ENCODE peak calls at places on chromosomes 7 and 10, in ten cellular contexts. A is heart right ventricle, H is WTC11, M is cardiac fibroblast, J is NB4, U is Caco-2, P is transverse colon, B is MM.1S, Q is cardiac muscle cell, X is fibroblast of pulmonary artery. I is an unnamed sample.

GRCh38 chr7:134637441-134637840 is 9.2 kb upstream of the BPGM start:
- DNase-seq in B (no peak), P (no peak), J (no peak), M (no peak), A (no peak), X (no peak), U (no peak), Q (no peak), H (no peak), I (no peak)

GRCh38 chr7:111813306-111813705 is 251.0 kb upstream of the IMMP2L start:
- DNase-seq in Q (no peak), X (no peak), P (no peak), M (no peak), J (no peak), B (no peak), U (no peak), H (no peak), A (no peak), I (no peak)

GRCh38 chr10:78850611-78851010 is 218.2 kb upstream of the ZMIZ1 start:
- DNase-seq in U (no peak), J (no peak), A (no peak), P (no peak), Q (no peak), M (no peak), H (no peak), B (no peak), X (no peak), I (no peak)

GRCh38 chr7:137386966-137387365 is 43.4 kb upstream of the PTN start:
- DNase-seq in J (no peak), M (no peak), U (no peak), H (no peak), Q (no peak), A (no peak), X (no peak), B (no peak), P (no peak), I (no peak)

GRCh38 chr7:121204537-121204936 is 124.3 kb upstream of the WNT16 start:
- DNase-seq in A (no peak), H (no peak), M (no peak), J (no peak), X (no peak), B (no peak), U (no peak), Q (no peak), P (no peak), I (no peak)

GRCh38 chr10:30185916-30186315 is 126.5 kb upstream of the JCAD start:
- DNase-seq in A (no peak), J (no peak), B (no peak), P (no peak), U (no peak), M (peak; percentile 92), Q (no peak), X (peak; percentile 85), H (no peak), I (no peak)

GRCh38 chr10:104324931-104325330 is 13.3 kb downstream of the ITPRIP start:
- DNase-seq in A (no peak), P (no peak), X (no peak), Q (no peak), U (no peak), B (no peak), H (no peak), M (peak; percentile 1), J (no peak), I (no peak)

GRCh38 chr7:81903115-81903514 is 133.3 kb upstream of the HGF start:
- DNase-seq in X (no peak), A (no peak), H (no peak), B (no peak), P (no peak), Q (no peak), M (peak; percentile 29), J (no peak), U (no peak), I (no peak)

GRCh38 chr7:124575181-124575580 is 190.4 kb downstream of the GPR37 start:
- DNase-seq in Q (no peak), B (no peak), M (no peak), H (no peak), J (no peak), A (no peak), X (no peak), U (no peak), P (no peak), I (no peak)

GRCh38 chr7:148921189-148921588 is 37.1 kb upstream of the EZH2 start:
- DNase-seq in H (no peak), U (no peak), P (no peak), A (no peak), X (no peak), J (no peak), Q (no peak), M (no peak), B (no peak), I (no peak)

GRCh38 chr7:141231018-141231792 is 157.3 kb downstream of the TMEM178B start:
- DNase-seq in U (peak; percentile 48), J (peak; percentile 28), B (peak; percentile 57), M (peak; percentile 27), P (no peak), X (peak; percentile 1), A (peak; percentile 38), H (peak; percentile 58), Q (peak; percentile 42), I (no peak)

GRCh38 chr10:12628964-12629766 is 279.8 kb downstream of the CAMK1D start:
- DNase-seq in A (no peak), Q (no peak), P (peak; percentile 51), X (no peak), M (no peak), B (no peak), U (no peak), J (no peak), H (no peak), I (no peak)

GRCh38 chr7:29340691-29341090 is 146.1 kb downstream of the CHN2 start:
- DNase-seq in Q (no peak), A (no peak), M (no peak), H (no peak), X (no peak), P (no peak), U (no peak), B (no peak), J (no peak), I (no peak)

GRCh38 chr7:29335188-29336083 is 140.9 kb downstream of the CHN2 start:
- DNase-seq in H (no peak), J (no peak), Q (no peak), A (no peak), X (no peak), B (no peak), M (no peak), P (no peak), U (no peak), I (no peak)

GRCh38 chr10:1368772-1369171 is 312.6 kb downstream of the WDR37 start:
- DNase-seq in X (no peak), M (no peak), B (no peak), Q (peak; percentile 66), A (no peak), P (peak; percentile 31), H (peak; percentile 73), U (peak; percentile 58), J (peak; percentile 24), I (peak; percentile 69)

GRCh38 chr10:120221873-120222485 is 235.0 kb upstream of the PLPP4 start:
- DNase-seq in H (peak; percentile 58), B (peak; percentile 60), M (peak; percentile 35), J (peak; percentile 66), X (peak; percentile 51), Q (no peak), A (no peak), U (peak; percentile 75), P (no peak), I (peak; percentile 59)
- TF ChIP-seq CTCF in H (peak; percentile 67), B (peak; percentile 75), M (peak; percentile 39), J (peak; percentile 75), X (peak; percentile 49), Q (peak; percentile 34), A (peak; percentile 44), U (peak; percentile 78), P (peak; percentile 52), I (peak; percentile 66)

GRCh38 chr7:47301078-47301477 is 280.8 kb downstream of the TNS3 start:
- DNase-seq in Q (no peak), M (no peak), H (peak; percentile 62), J (no peak), U (no peak), X (no peak), P (no peak), A (no peak), B (no peak), I (no peak)
- TF ChIP-seq CTCF in Q (no peak), M (no peak), H (no peak), J (no peak), U (no peak), X (no peak), P (no peak), A (no peak), B (no peak), I (no peak)

DNA sequence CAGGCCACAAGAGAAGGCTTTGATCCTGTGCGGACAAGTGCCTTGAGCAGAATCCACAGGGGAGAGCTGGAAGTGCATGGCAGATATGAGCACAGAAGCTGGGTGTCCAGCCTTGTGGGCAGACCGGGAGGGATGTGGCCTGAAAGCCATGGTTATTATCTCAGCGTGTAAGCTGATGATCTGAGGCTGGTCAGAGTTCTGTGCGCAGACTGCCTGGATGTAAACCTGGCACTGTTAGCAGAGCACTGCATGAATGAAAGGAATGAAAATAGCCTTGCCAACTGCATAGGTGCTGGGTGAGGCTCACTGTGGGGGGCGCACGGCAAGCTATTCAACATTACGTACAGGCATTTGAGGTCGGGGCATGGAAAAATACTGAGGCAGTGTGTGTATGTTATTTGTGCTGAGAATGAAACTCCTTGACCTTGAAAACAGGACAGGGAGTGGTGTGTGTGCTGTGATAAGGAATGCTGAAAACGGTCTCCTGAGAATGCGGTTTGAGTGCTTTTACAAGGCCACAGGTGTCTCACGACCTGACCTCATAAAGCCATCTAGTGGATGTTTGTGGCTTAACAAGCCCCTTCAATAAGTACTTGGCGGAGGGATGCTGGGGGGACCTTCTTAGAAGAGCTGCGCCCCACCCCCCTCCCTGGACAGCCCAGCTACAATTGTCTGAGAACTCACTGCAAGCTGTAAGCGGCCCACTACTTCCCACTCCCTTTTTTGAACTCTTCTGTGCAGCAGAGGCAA is 18.7 kb downstream of the AKR1C1 start:
- DNase-seq in A (no peak), P (peak; percentile 51), X (peak; percentile 70), Q (peak; percentile 73), H (peak; percentile 30), U (peak; percentile 81), M (peak; percentile 64), J (peak; percentile 19), B (peak; percentile 65), I (peak; percentile 4)
- TF ChIP-seq CTCF in A (peak; percentile 39), P (peak; percentile 49), X (peak; percentile 52), Q (peak; percentile 56), H (peak; percentile 49), U (peak; percentile 84), M (peak; percentile 53), J (peak; percentile 16), B (peak; percentile 47), I (peak; percentile 33)

DNA sequence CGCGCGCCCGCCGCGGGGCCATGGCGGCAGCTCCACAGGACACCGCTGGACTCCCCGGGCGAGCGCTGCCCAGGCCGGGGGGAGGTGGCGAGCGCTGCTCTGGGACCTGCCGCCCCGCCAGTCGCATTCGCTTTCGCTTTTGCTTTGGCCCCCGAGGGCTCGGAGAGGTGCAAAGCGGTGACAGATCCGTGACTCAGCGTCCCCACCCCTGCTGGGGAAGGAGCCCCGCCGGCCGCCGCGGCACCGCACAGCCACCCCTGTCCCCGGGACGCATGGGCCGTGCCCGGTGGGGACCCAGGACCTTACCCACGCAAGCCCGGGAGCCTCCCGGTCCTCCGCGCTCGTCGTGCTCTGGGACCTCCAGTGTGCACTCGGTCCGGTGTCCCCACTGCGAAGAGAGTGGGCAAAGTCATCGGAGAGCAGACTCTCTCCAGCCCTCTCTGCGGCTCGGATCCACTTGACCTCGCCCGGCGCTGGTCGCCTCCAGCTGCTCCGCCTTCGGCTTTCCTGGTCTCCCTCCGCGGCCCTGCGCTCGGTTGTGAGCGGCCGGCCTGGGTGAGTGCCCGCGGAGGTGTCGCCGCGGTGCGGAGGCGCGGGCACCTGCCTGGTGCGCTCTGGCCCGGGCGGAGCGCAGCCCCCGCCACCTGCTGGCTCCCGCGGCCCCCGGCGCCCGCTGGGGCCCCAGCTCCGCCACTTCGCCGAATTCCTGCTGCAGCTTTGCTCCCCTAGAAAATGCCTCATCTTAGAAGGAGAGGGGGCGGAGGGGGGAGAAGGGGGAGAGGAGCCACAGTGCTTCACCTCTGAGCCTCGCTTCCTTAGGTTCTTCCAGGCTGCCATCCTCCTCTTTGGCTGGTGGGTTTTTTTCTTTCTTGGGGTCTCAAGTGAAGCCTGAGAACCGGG is at the start of gene IL15RA:
- DNase-seq in P (peak; percentile 90), X (peak; percentile 63), J (peak; percentile 86), H (peak; percentile 71), M (peak; percentile 52), B (peak; percentile 90), Q (peak; percentile 74), A (peak; percentile 76), U (peak; percentile 73), I (peak; percentile 94)
- TF ChIP-seq CTCF in P (peak; percentile 32), X (no peak), J (no peak), H (no peak), M (no peak), B (peak; percentile 24), Q (no peak), A (peak; percentile 24), U (no peak), I (peak; percentile 53)

I was measured in GM13977.